ENCODE peak calls at places on chromosomes 5 and 9, in five cellular contexts. G, V, I, K and J are unnamed samples.

GRCh38 chr9:124342946-124343485 is 72.2 kb downstream of the PSMB7 start:
- DNase-seq in K (peak), I (no peak), V (peak), G (no peak), J (no peak)

GRCh38 chr9:86093788-86094555 is 5.4 kb downstream of the GOLM1 start:
- DNase-seq in G (no peak), V (no peak), I (no peak), K (peak), J (peak)

GRCh38 chr9:14221558-14221957 is 92.4 kb downstream of the NFIB start:
- DNase-seq in V (peak), G (no peak), K (no peak), I (no peak), J (no peak)

GRCh38 chr5:134114886-134115805 is 665 bp downstream of the TCF7 start:
- DNase-seq in I (peak), G (peak), K (peak), V (no peak), J (no peak)

GRCh38 chr5:10607023-10607665 is 43.3 kb downstream of the ANKRD33B start:
- DNase-seq in K (peak), V (no peak), I (no peak), G (no peak), J (peak)

GRCh38 chr5:14415516-14416074 is 166.0 kb upstream of the OTULINL start:
- DNase-seq in I (no peak), G (no peak), V (no peak), K (no peak), J (no peak)

GRCh38 chr9:124657526-124657925 is 113.6 kb downstream of the NR6A1 start:
- DNase-seq in G (no peak), V (no peak), I (no peak), K (no peak), J (no peak)

GRCh38 chr5:139462582-139463276 is at the start of gene ECSCR:
- DNase-seq in G (no peak), V (peak), K (no peak), I (no peak), J (no peak)

GRCh38 chr9:89597711-89598707 is 6.8 kb upstream of the GADD45G start:
- DNase-seq in G (peak), K (peak), I (peak), V (peak), J (peak)